ENCODE peak calls at places on chromosomes 3 and 15, in ten cellular contexts. P is sigmoid colon, E is heart left ventricle, N is pancreas, G is stomach, X is right lobe of liver, K is A549, H is SK-N-SH, Y is body of pancreas, F is kidney. Q is an unnamed sample.
A peak's percentile ranks its signal among the peaks of the same experiment; 100 is the strongest.

GRCh38 chr15:33067456-33067855 is 127.1 kb downstream of the FMN1 start:
- DNase-seq in P (no peak), E (no peak), N (no peak), G (no peak), X (no peak), K (no peak), H (no peak), Y (no peak), F (no peak), Q (no peak)

GRCh38 chr3:27138562-27138961 is 230.6 kb downstream of the NEK10 start:
- DNase-seq in P (no peak), E (peak; percentile 7), N (no peak), G (no peak), X (peak; percentile 53), K (no peak), H (no peak), Y (no peak), F (no peak), Q (no peak)

GRCh38 chr3:8494332-8494731 is 7.3 kb upstream of the LMCD1 start:
- DNase-seq in P (no peak), E (no peak), N (no peak), G (no peak), X (no peak), K (no peak), H (no peak), Y (no peak), F (no peak), Q (no peak)

GRCh38 chr3:105836533-105836932 is 32.3 kb downstream of the CBLB start:
- DNase-seq in P (no peak), E (no peak), N (no peak), G (no peak), X (no peak), K (no peak), H (no peak), Y (no peak), F (no peak), Q (no peak)

GRCh38 chr15:51377038-51377761 is 35.7 kb downstream of the GLDN start:
- DNase-seq in P (no peak), E (no peak), N (no peak), G (no peak), X (no peak), K (no peak), H (no peak), Y (no peak), F (no peak), Q (no peak)

GRCh38 chr3:190381356-190381940 is 6.5 kb upstream of the CLDN16 start:
- DNase-seq in P (no peak), E (no peak), N (no peak), G (no peak), X (no peak), K (no peak), H (no peak), Y (no peak), F (no peak), Q (no peak)

GRCh38 chr3:127542441-127542952 is 48.0 kb downstream of the TPRA1 start:
- DNase-seq in P (no peak), E (no peak), N (peak; percentile 82), G (peak; percentile 96), X (peak; percentile 88), K (no peak), H (no peak), Y (peak; percentile 69), F (no peak), Q (peak; percentile 69)

GRCh38 chr3:194725346-194725745 is 39.7 kb downstream of the FAM43A start:
- DNase-seq in P (no peak), E (no peak), N (no peak), G (no peak), X (no peak), K (no peak), H (no peak), Y (no peak), F (no peak), Q (no peak)

GRCh38 chr3:147152476-147152875 is 253.9 kb downstream of the ZIC4 start:
- DNase-seq in P (no peak), E (no peak), N (no peak), G (no peak), X (no peak), K (no peak), H (no peak), Y (no peak), F (no peak), Q (no peak)

GRCh38 chr15:70956596-70956995 is 64.0 kb downstream of the LRRC49 start:
- DNase-seq in P (no peak), E (no peak), N (no peak), G (no peak), X (no peak), K (no peak), H (no peak), Y (no peak), F (no peak), Q (no peak)

GRCh38 chr15:70954733-70955132 is 62.1 kb downstream of the LRRC49 start:
- DNase-seq in P (no peak), E (no peak), N (peak; percentile 36), G (no peak), X (no peak), K (no peak), H (no peak), Y (no peak), F (peak; percentile 52), Q (peak; percentile 34)

GRCh38 chr15:70956196-70956595 is 63.6 kb downstream of the LRRC49 start:
- DNase-seq in P (no peak), E (no peak), N (no peak), G (no peak), X (no peak), K (no peak), H (no peak), Y (no peak), F (no peak), Q (no peak)

GRCh38 chr15:70955151-70955550 is 62.5 kb downstream of the LRRC49 start:
- DNase-seq in P (no peak), E (no peak), N (no peak), G (no peak), X (no peak), K (no peak), H (no peak), Y (no peak), F (no peak), Q (no peak)

DNA sequence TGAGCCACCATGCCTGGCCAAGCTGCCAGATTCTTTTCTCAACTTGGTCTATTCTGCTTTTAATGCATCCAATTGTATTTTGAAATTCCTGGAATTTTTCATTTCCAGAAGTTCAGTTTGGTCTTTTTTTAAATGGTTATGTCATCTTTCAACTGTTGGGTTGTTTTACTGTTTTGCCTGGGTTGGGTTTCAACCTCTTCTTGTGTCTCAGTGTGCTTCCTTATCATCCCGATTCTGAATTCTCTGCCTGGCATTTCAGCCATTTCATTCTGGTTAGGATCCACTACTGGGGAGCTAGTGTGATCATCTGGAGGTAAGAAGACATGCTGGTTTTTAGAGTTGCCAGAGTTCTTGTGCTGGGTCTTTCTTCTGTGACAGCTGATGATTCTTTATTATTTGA is 61.5 kb downstream of the LRRC49 start:
- DNase-seq in P (no peak), E (no peak), N (no peak), G (no peak), X (no peak), K (no peak), H (no peak), Y (no peak), F (no peak), Q (no peak)
- TF ChIP-seq CTCF in P (no peak), E (no peak), N (no peak), G (no peak), X (no peak), K (no peak), H (no peak), Y (no peak), F (no peak), Q (no peak)

DNA sequence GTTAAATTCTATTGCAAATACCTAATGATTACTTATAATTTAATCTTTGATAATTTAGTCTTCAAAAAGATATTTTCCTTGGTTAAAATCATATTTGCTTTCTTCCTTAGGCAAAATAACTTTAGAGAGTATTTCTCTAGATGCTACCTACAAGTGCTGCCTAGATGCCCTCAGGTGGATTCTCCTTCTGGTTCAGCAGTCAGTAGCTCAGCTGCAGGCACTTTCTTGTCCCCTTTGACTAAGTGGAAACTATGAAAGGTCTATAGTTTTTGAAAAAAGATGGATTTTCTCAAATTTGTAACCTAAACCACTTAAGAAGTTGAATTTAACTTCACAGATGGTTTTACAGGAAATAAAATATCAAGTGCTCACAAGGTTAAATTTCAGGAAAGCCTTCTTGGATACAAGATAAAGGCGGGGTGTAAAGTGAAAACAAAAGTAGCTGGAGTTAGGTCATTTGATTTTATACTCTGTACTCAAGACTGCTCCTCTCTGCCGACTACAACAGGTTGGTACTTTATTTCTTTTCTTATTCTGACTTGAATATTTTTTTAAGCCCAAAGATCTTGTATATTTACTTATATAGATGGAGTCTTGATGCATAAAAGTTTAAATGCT is at the start of gene ACKR4:
- DNase-seq in P (no peak), E (no peak), N (no peak), G (no peak), X (no peak), K (no peak), H (no peak), Y (no peak), F (no peak), Q (no peak)
- H3K4me3 ChIP-seq in P (peak within 1 kb of the TSS; percentile 1), E (peak within 1 kb of the TSS; percentile 42), N (no peak within 1 kb of the TSS), G (peak within 1 kb of the TSS; percentile 12), X (peak within 1 kb of the TSS; percentile 1), K (no peak within 1 kb of the TSS), H (no peak within 1 kb of the TSS), Y (no peak within 1 kb of the TSS), F (no peak within 1 kb of the TSS), Q (no peak within 1 kb of the TSS)

GRCh38 chr3:41222508-41222907 is 23.2 kb downstream of the CTNNB1 start:
- DNase-seq in P (no peak), E (no peak), N (no peak), G (no peak), X (no peak), K (no peak), H (no peak), Y (no peak), F (no peak), Q (no peak)

GRCh38 chr3:41222012-41222411 is 22.7 kb downstream of the CTNNB1 start:
- DNase-seq in P (no peak), E (no peak), N (no peak), G (no peak), X (no peak), K (no peak), H (no peak), Y (no peak), F (no peak), Q (no peak)

GRCh38 chr3:41224120-41224806 is 25.0 kb downstream of the CTNNB1 start:
- DNase-seq in P (no peak), E (peak; percentile 35), N (no peak), G (no peak), X (no peak), K (no peak), H (no peak), Y (no peak), F (no peak), Q (no peak)

GRCh38 chr3:41223078-41223477 is 23.8 kb downstream of the CTNNB1 start:
- DNase-seq in P (no peak), E (no peak), N (no peak), G (no peak), X (no peak), K (no peak), H (no peak), Y (no peak), F (no peak), Q (no peak)

GRCh38 chr3:41223691-41224090 is 24.4 kb downstream of the CTNNB1 start:
- DNase-seq in P (no peak), E (no peak), N (no peak), G (no peak), X (no peak), K (no peak), H (no peak), Y (no peak), F (no peak), Q (no peak)
- H3K9me3 ChIP-seq in P (no peaks in the 10 kb centered on the region), E (no peaks in the 10 kb centered on the region), N (no peaks in the 10 kb centered on the region), G (no peaks in the 10 kb centered on the region), X (no peaks in the 10 kb centered on the region), K (no peaks in the 10 kb centered on the region), H (no peaks in the 10 kb centered on the region), Y (no peaks in the 10 kb centered on the region), F (no peaks in the 10 kb centered on the region), Q (no peaks in the 10 kb centered on the region)

GRCh38 chr3:78204977-78205376 is 1165.1 kb downstream of the ROBO2 start:
- DNase-seq in P (no peak), E (peak; percentile 6), N (no peak), G (no peak), X (no peak), K (no peak), H (no peak), Y (no peak), F (no peak), Q (no peak)
- TF ChIP-seq CTCF in P (no peak), E (no peak), N (no peak), G (no peak), X (peak; percentile 16), K (no peak), H (peak; percentile 38), Y (no peak), F (no peak), Q (no peak)

Q was measured in mucosa of descending colon.